ENCODE peak calls at places on chromosomes 4 and X, in four cellular contexts. E is kidney glomerular epithelial cell, M is foreskin fibroblast, R is A549. K is an unnamed sample.

GRCh38 chrX:136030357-136031225 is 45.4 kb downstream of the SLC9A6 start:
- DNase-seq in E (no peak), M (peak; percentile 37), R (no peak), K (peak; percentile 79)

GRCh38 chrX:45740291-45740690 is 539.6 kb upstream of the DIPK2B start:
- DNase-seq in E (no peak), M (no peak), R (no peak), K (no peak)

GRCh38 chr4:41369680-41370079 is 113.0 kb downstream of the UCHL1 start:
- DNase-seq in E (no peak), M (no peak), R (no peak), K (no peak)

GRCh38 chr4:65502151-65502691 is 168.1 kb downstream of the EPHA5 start:
- DNase-seq in E (peak; percentile 9), M (no peak), R (peak; percentile 70), K (peak; percentile 57)

GRCh38 chr4:88900432-88900831 is 156.6 kb downstream of the FAM13A start:
- DNase-seq in E (no peak), M (peak; percentile 55), R (no peak), K (peak; percentile 27)

GRCh38 chr4:41977709-41978108 is 3.8 kb upstream of the DCAF4L1 start:
- DNase-seq in E (no peak), M (peak; percentile 34), R (no peak), K (peak; percentile 51)

GRCh38 chr4:122668241-122668640 is 47.4 kb upstream of the IL21 start:
- DNase-seq in E (no peak), M (peak; percentile 80), R (no peak), K (peak; percentile 89)

GRCh38 chrX:53992589-53992988 is 51.7 kb downstream of the PHF8 start:
- DNase-seq in E (no peak), M (no peak), R (no peak), K (no peak)

GRCh38 chr4:100417565-100417964 is 100.3 kb downstream of the EMCN start:
- DNase-seq in E (no peak), M (peak; percentile 60), R (no peak), K (peak; percentile 45)

GRCh38 chrX:2262679-2263055 is 238.1 kb downstream of the DHRSX start:
- DNase-seq in E (no peak), M (no peak), R (no peak), K (no peak)

GRCh38 chr4:26030260-26030667 is 116.2 kb downstream of the SMIM20 start:
- DNase-seq in E (no peak), M (no peak), R (no peak), K (no peak)

GRCh38 chr4:122854444-122854843 is 27.8 kb downstream of the FGF2 start:
- DNase-seq in E (peak; percentile 69), M (no peak), R (no peak), K (peak; percentile 58)

GRCh38 chr4:148004228-148004813 is 272.4 kb downstream of the ARHGAP10 start:
- DNase-seq in E (no peak), M (no peak), R (no peak), K (no peak)

GRCh38 chrX:48854898-48855297 is 19.5 kb upstream of the PCSK1N start:
- DNase-seq in E (peak; percentile 0), M (no peak), R (peak; percentile 29), K (no peak)